ENCODE peak calls at places on chromosome 19, in ten cellular contexts. J, Y, P, D, C, T, H, S, U and K are unnamed samples.
A peak's percentile ranks its signal among the peaks of the same experiment; 100 is the strongest.

GRCh38 chr19:21482863-21483276 is 22.5 kb upstream of the ZNF429 start:
- DNase-seq in J (no peak), Y (peak; percentile 24), P (peak; percentile 87), D (peak; percentile 44), C (peak; percentile 59), T (peak; percentile 22), H (peak; percentile 62), S (peak; percentile 68), U (peak; percentile 49), K (peak; percentile 88)

GRCh38 chr19:11078893-11079292 is 10.4 kb upstream of the LDLR start:
- DNase-seq in J (no peak), Y (no peak), P (no peak), D (no peak), C (no peak), T (no peak), H (no peak), S (no peak), U (no peak), K (no peak)

GRCh38 chr19:5691205-5691929 is 1.3 kb downstream of the RPL36 start:
- DNase-seq in J (no peak), Y (peak; percentile 54), P (peak; percentile 93), D (peak; percentile 45), C (no peak), T (peak; percentile 48), H (peak; percentile 61), S (peak; percentile 63), U (peak; percentile 75), K (no peak)

GRCh38 chr19:34480971-34481821 is at the start of gene WTIP:
- DNase-seq in J (peak; percentile 80), Y (peak; percentile 94), P (peak; percentile 93), D (peak; percentile 59), C (peak; percentile 72), T (peak; percentile 32), H (no peak), S (peak; percentile 18), U (peak; percentile 58), K (no peak)

GRCh38 chr19:39246951-39247669 is 1.5 kb downstream of the IFNL4 start:
- DNase-seq in J (no peak), Y (peak; percentile 12), P (peak; percentile 69), D (peak; percentile 28), C (no peak), T (no peak), H (no peak), S (no peak), U (peak; percentile 47), K (no peak)

GRCh38 chr19:4088975-4089374 is 22.3 kb upstream of the ZBTB7A start:
- DNase-seq in J (no peak), Y (no peak), P (no peak), D (no peak), C (no peak), T (no peak), H (peak; percentile 91), S (no peak), U (peak; percentile 69), K (no peak)

GRCh38 chr19:5392476-5392875 is 51.9 kb upstream of the PTPRS start:
- DNase-seq in J (no peak), Y (no peak), P (no peak), D (no peak), C (no peak), T (no peak), H (no peak), S (no peak), U (no peak), K (no peak)

GRCh38 chr19:35860436-35860817 is 3.7 kb downstream of the KIRREL2 start:
- DNase-seq in J (no peak), Y (no peak), P (no peak), D (no peak), C (no peak), T (no peak), H (no peak), S (no peak), U (no peak), K (no peak)

GRCh38 chr19:34350161-34350561 is 14.8 kb upstream of the GPI start:
- DNase-seq in J (no peak), Y (peak; percentile 38), P (no peak), D (no peak), C (no peak), T (no peak), H (peak; percentile 90), S (no peak), U (peak; percentile 69), K (no peak)

GRCh38 chr19:34368338-34368737 is 3.3 kb downstream of the GPI start:
- DNase-seq in J (no peak), Y (no peak), P (peak; percentile 30), D (no peak), C (no peak), T (no peak), H (no peak), S (no peak), U (no peak), K (no peak)

GRCh38 chr19:45597425-45598111 is 4.4 kb downstream of the GPR4 start:
- DNase-seq in J (no peak), Y (no peak), P (no peak), D (no peak), C (no peak), T (no peak), H (no peak), S (no peak), U (no peak), K (no peak)

DNA sequence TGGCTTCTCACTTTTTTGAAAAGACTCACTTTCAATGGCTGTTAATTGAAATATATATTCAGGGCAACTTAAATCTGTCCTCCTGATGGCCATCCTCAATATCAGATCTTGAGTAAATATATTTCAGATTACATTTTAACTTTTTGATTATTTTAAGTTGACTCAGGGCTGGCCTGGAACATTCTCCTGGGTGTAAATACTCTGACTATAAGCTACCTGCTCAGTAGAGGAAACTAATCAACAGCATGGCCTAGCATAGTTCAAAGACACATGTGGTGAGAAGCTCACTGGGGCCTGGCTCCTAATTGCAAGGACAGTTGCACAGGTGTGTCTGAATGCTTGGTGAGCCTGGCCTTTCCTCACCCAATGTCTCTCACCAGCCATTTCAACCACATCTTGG is 5.5 kb upstream of the ZNF726 start:
- DNase-seq in J (no peak), Y (no peak), P (no peak), D (no peak), C (no peak), T (no peak), H (no peak), S (no peak), U (no peak), K (no peak)
- H3K27ac ChIP-seq in J (no peak overlapping the region), Y (no peak overlapping the region), P (no peak overlapping the region), D (no peak overlapping the region), C (no peak overlapping the region), T (no peak overlapping the region), H (no peak overlapping the region), S (no peak overlapping the region), U (no peak overlapping the region), K (no peak overlapping the region)

GRCh38 chr19:15264061-15264932 is 32.0 kb upstream of the EPHX3 start:
- DNase-seq in J (peak; percentile 34), Y (peak; percentile 52), P (peak; percentile 92), D (peak; percentile 70), C (peak; percentile 72), T (peak; percentile 73), H (peak; percentile 67), S (peak; percentile 65), U (peak; percentile 88), K (no peak)
- H3K4me3 ChIP-seq in J (no peak overlapping the region), Y (no peak overlapping the region), P (no peak overlapping the region), D (no peak overlapping the region), C (no peak overlapping the region), T (no peak overlapping the region), H (no peak overlapping the region), S (no peak overlapping the region), U (no peak overlapping the region), K (no peak overlapping the region)

GRCh38 chr19:15897738-15898276 is at the start of gene CYP4F2:
- DNase-seq in J (no peak), Y (no peak), P (peak; percentile 37), D (no peak), C (no peak), T (no peak), H (no peak), S (no peak), U (peak; percentile 89), K (no peak)

GRCh38 chr19:15893498-15893897 is 4.4 kb downstream of the CYP4F2 start:
- DNase-seq in J (no peak), Y (no peak), P (no peak), D (no peak), C (no peak), T (no peak), H (no peak), S (no peak), U (peak; percentile 90), K (no peak)

GRCh38 chr19:15894359-15894758 is 3.5 kb downstream of the CYP4F2 start:
- DNase-seq in J (no peak), Y (no peak), P (no peak), D (no peak), C (no peak), T (no peak), H (no peak), S (no peak), U (no peak), K (no peak)

GRCh38 chr19:15897026-15897737 is 692 bp downstream of the CYP4F2 start:
- DNase-seq in J (no peak), Y (no peak), P (no peak), D (no peak), C (no peak), T (no peak), H (no peak), S (no peak), U (no peak), K (no peak)

GRCh38 chr19:15895876-15896430 is 1.9 kb downstream of the CYP4F2 start:
- DNase-seq in J (no peak), Y (no peak), P (no peak), D (no peak), C (no peak), T (no peak), H (no peak), S (no peak), U (no peak), K (no peak)
- H3K9me3 ChIP-seq in J (peaks cover 7% of the 10 kb centered on the region), Y (no peaks in the 10 kb centered on the region), P (no peaks in the 10 kb centered on the region), D (no peaks in the 10 kb centered on the region), C (peaks cover 3% of the 10 kb centered on the region), T (no peaks in the 10 kb centered on the region), H (no peaks in the 10 kb centered on the region), S (no peaks in the 10 kb centered on the region), U (no peaks in the 10 kb centered on the region), K (no peaks in the 10 kb centered on the region)

DNA sequence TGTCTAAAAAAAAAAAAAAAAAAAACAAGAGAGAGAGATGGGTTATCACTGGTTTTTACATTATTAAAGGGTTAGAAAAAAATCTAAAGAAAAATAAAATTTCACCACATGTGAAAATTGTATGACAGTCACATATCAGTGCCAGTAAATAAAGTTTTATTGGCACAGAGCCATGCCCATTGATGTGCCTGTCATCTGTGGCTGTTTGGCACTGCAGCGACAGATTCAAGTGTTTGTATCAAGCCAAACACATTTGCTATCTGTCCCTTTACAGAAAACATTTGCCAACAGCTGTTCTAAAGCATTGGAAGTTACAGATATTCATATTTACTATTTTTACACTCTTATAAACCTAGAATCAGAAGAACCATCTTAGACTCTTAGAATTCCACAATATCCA is 16.3 kb downstream of the FCHO1 start:
- DNase-seq in J (no peak), Y (no peak), P (peak; percentile 26), D (no peak), C (no peak), T (no peak), H (no peak), S (no peak), U (no peak), K (no peak)
- H3K27ac ChIP-seq in J (no peak overlapping the region), Y (no peak overlapping the region), P (no peak overlapping the region), D (no peak overlapping the region), C (no peak overlapping the region), T (no peak overlapping the region), H (no peak overlapping the region), S (no peak overlapping the region), U (no peak overlapping the region), K (no peak overlapping the region)

GRCh38 chr19:41916033-41916424 is 12.2 kb downstream of the ERFL start:
- DNase-seq in J (no peak), Y (no peak), P (no peak), D (no peak), C (no peak), T (no peak), H (no peak), S (no peak), U (no peak), K (no peak)
- H3K4me3 ChIP-seq in J (no peak overlapping the region), Y (no peak overlapping the region), P (no peak overlapping the region), D (no peak overlapping the region), C (no peak overlapping the region), T (no peak overlapping the region), H (no peak overlapping the region), S (no peak overlapping the region), U (no peak overlapping the region), K (no peak overlapping the region)